ENCODE peak calls at places on chromosomes 11 and 22, in nine cellular contexts. W is fibroblast of the conjunctiva; G is stimulated activated CD4-positive, alpha-beta T cell treated with anti-CD3 and anti-CD28 coated beads, TNF-alpha, amount 100 ng/mL, for 24 hours; V is OCI-LY7; U is NCI-H524; T is IMR-90; R is CD4-positive, alpha-beta T cell; K is psoas muscle; D is mucosa of descending colon. A is an unnamed sample.

GRCh38 chr11:60720460-60720859 is 4.1 kb upstream of the MS4A18 start:
- DNase-seq in W (no peak), G (no peak), V (no peak), U (no peak), T (no peak), R (no peak), K (no peak), D (no peak), A (no peak)

GRCh38 chr11:67034350-67034749 is 11.4 kb downstream of the SYT12 start:
- DNase-seq in W (no peak), G (no peak), V (no peak), U (no peak), T (no peak), R (no peak), K (no peak), D (no peak), A (no peak)

GRCh38 chr22:29187831-29188230 is 17.9 kb upstream of the EMID1 start:
- DNase-seq in W (no peak), G (no peak), V (no peak), U (no peak), T (no peak), R (no peak), K (no peak), D (no peak), A (no peak)

GRCh38 chr11:57920971-57921370 is 102.7 kb upstream of the OR9Q1 start:
- DNase-seq in W (no peak), G (no peak), V (no peak), U (no peak), T (no peak), R (no peak), K (no peak), D (no peak), A (no peak)

GRCh38 chr11:1771700-1772099 is 8.0 kb upstream of the CTSD start:
- DNase-seq in W (peak), G (no peak), V (no peak), U (no peak), T (peak), R (no peak), K (peak), D (peak), A (no peak)

GRCh38 chr22:49775191-49776052 is 52.3 kb downstream of the BRD1 start:
- DNase-seq in W (no peak), G (no peak), V (no peak), U (no peak), T (no peak), R (no peak), K (peak), D (no peak), A (no peak)

GRCh38 chr22:23216331-23217170 is 36.2 kb downstream of the BCR start:
- DNase-seq in W (no peak), G (peak), V (peak), U (no peak), T (no peak), R (peak), K (no peak), D (no peak), A (no peak)

GRCh38 chr11:65182258-65183170 is 786 bp downstream of the CAPN1 start:
- DNase-seq in W (no peak), G (no peak), V (peak), U (no peak), T (no peak), R (no peak), K (no peak), D (peak), A (no peak)

GRCh38 chr11:45272701-45273100 is 13.4 kb downstream of the SYT13 start:
- DNase-seq in W (no peak), G (no peak), V (no peak), U (no peak), T (no peak), R (no peak), K (no peak), D (no peak), A (no peak)

GRCh38 chr11:10058356-10058755 is 235.7 kb downstream of the SBF2 start:
- DNase-seq in W (no peak), G (no peak), V (no peak), U (no peak), T (peak), R (no peak), K (no peak), D (no peak), A (no peak)

GRCh38 chr11:71202598-71202944 is 49.8 kb downstream of the SHANK2 start:
- DNase-seq in W (no peak), G (no peak), V (no peak), U (no peak), T (no peak), R (no peak), K (peak), D (no peak), A (no peak)

GRCh38 chr22:48821346-48822186 is 1006.1 kb downstream of the BRD1 start:
- DNase-seq in W (no peak), G (no peak), V (no peak), U (no peak), T (no peak), R (no peak), K (no peak), D (peak), A (no peak)

GRCh38 chr11:82867495-82868082 is 32.6 kb downstream of the PRCP start:
- DNase-seq in W (peak), G (peak), V (peak), U (peak), T (peak), R (peak), K (peak), D (peak), A (peak)

GRCh38 chr22:48354082-48354481 is 1473.6 kb downstream of the BRD1 start:
- DNase-seq in W (no peak), G (no peak), V (no peak), U (no peak), T (no peak), R (no peak), K (no peak), D (no peak), A (no peak)

GRCh38 chr11:37963440-37963839 is 1365.4 kb upstream of the RAG2 start:
- DNase-seq in W (no peak), G (no peak), V (no peak), U (no peak), T (no peak), R (no peak), K (no peak), D (no peak), A (no peak)

GRCh38 chr11:115919341-115920086 is 415.3 kb upstream of the CADM1 start:
- DNase-seq in W (no peak), G (no peak), V (no peak), U (no peak), T (peak), R (no peak), K (no peak), D (no peak), A (no peak)

GRCh38 chr11:11988862-11989261 is 19.6 kb downstream of the DKK3 start:
- DNase-seq in W (no peak), G (no peak), V (no peak), U (no peak), T (no peak), R (no peak), K (no peak), D (no peak), A (no peak)

GRCh38 chr22:23509571-23510302 is 70.4 kb downstream of the IGLL1 start:
- DNase-seq in W (no peak), G (no peak), V (no peak), U (no peak), T (peak), R (no peak), K (peak), D (no peak), A (no peak)

GRCh38 chr22:39362271-39362670 is 12.5 kb downstream of the SYNGR1 start:
- DNase-seq in W (no peak), G (no peak), V (no peak), U (peak), T (no peak), R (no peak), K (no peak), D (no peak), A (no peak)

GRCh38 chr11:23425379-23425778 is 565.1 kb upstream of the CCDC179 start:
- DNase-seq in W (peak), G (no peak), V (no peak), U (no peak), T (peak), R (no peak), K (no peak), D (no peak), A (peak)

GRCh38 chr11:67345949-67346819 is 7.2 kb downstream of the POLD4 start:
- DNase-seq in W (peak), G (no peak), V (peak), U (peak), T (peak), R (no peak), K (no peak), D (no peak), A (no peak)

GRCh38 chr11:129768356-129768755 is 47.3 kb upstream of the TMEM45B start:
- DNase-seq in W (no peak), G (no peak), V (no peak), U (no peak), T (no peak), R (no peak), K (no peak), D (no peak), A (no peak)